ENCODE peak calls at places on chromosomes 16 and 17, in eight cellular contexts. C, H, W, L, X, Y, B and O are unnamed samples.

GRCh38 chr16:4407543-4408322 is 8.7 kb downstream of the CORO7 start:
- DNase-seq in C (no peak), H (peak; percentile 77), W (no peak), L (no peak), X (peak; percentile 57), Y (no peak), B (no peak), O (no peak)

GRCh38 chr16:67155305-67156145 is 4.2 kb downstream of the TRADD start:
- DNase-seq in C (no peak), H (peak; percentile 61), W (peak; percentile 74), L (peak; percentile 88), X (peak; percentile 83), Y (peak; percentile 84), B (peak; percentile 33), O (peak; percentile 92)

GRCh38 chr17:71055128-71055527 is 885.8 kb downstream of the KCNJ2 start:
- DNase-seq in C (no peak), H (peak; percentile 92), W (no peak), L (no peak), X (peak; percentile 8), Y (no peak), B (peak; percentile 27), O (no peak)

GRCh38 chr16:85658504-85659326 is 30.0 kb downstream of the GINS2 start:
- DNase-seq in C (no peak), H (no peak), W (no peak), L (no peak), X (no peak), Y (no peak), B (no peak), O (no peak)

GRCh38 chr16:85639529-85640253 is 26.6 kb downstream of the GSE1 start:
- DNase-seq in C (no peak), H (no peak), W (peak; percentile 37), L (no peak), X (no peak), Y (no peak), B (no peak), O (no peak)

GRCh38 chr17:61634942-61635538 is 44.0 kb upstream of the NACA2 start:
- DNase-seq in C (no peak), H (no peak), W (no peak), L (no peak), X (no peak), Y (no peak), B (no peak), O (no peak)

GRCh38 chr16:87653234-87653633 is 50.9 kb downstream of the JPH3 start:
- DNase-seq in C (no peak), H (peak; percentile 3), W (peak; percentile 21), L (no peak), X (no peak), Y (no peak), B (no peak), O (no peak)

GRCh38 chr17:64006361-64007088 is 8.4 kb downstream of the PRR29 start:
- DNase-seq in C (no peak), H (no peak), W (no peak), L (no peak), X (peak; percentile 49), Y (no peak), B (no peak), O (no peak)

GRCh38 chr17:71110326-71110725 is 941.0 kb downstream of the KCNJ2 start:
- DNase-seq in C (no peak), H (no peak), W (peak; percentile 42), L (no peak), X (no peak), Y (no peak), B (no peak), O (no peak)

GRCh38 chr16:50588276-50588675 is 40.1 kb downstream of the NKD1 start:
- DNase-seq in C (no peak), H (no peak), W (no peak), L (no peak), X (no peak), Y (no peak), B (no peak), O (no peak)

GRCh38 chr17:77429985-77430752 is 289.4 kb downstream of the SEC14L1 start:
- DNase-seq in C (no peak), H (peak; percentile 99), W (no peak), L (peak; percentile 95), X (peak; percentile 98), Y (peak; percentile 84), B (peak; percentile 98), O (peak; percentile 93)

GRCh38 chr17:62869885-62870580 is 61.9 kb upstream of the MARCHF10 start:
- DNase-seq in C (no peak), H (peak; percentile 70), W (peak; percentile 55), L (peak; percentile 45), X (peak; percentile 80), Y (peak; percentile 54), B (peak; percentile 96), O (peak; percentile 40)

GRCh38 chr16:77434365-77435239 is at the start of gene ADAMTS18:
- DNase-seq in C (no peak), H (no peak), W (no peak), L (peak; percentile 56), X (no peak), Y (no peak), B (no peak), O (peak; percentile 61)

GRCh38 chr17:57366558-57367351 is 110.4 kb downstream of the MSI2 start:
- DNase-seq in C (peak; percentile 82), H (peak; percentile 38), W (no peak), L (no peak), X (no peak), Y (peak; percentile 39), B (no peak), O (no peak)

GRCh38 chr17:34370997-34371395 is 8.0 kb upstream of the CCL1 start:
- DNase-seq in C (no peak), H (no peak), W (peak; percentile 8), L (no peak), X (no peak), Y (peak; percentile 56), B (no peak), O (no peak)

GRCh38 chr17:75516619-75517276 is 420 bp downstream of the TSEN54 start:
- DNase-seq in C (no peak), H (peak; percentile 10), W (no peak), L (peak; percentile 46), X (peak; percentile 27), Y (peak; percentile 42), B (no peak), O (peak; percentile 59)

GRCh38 chr16:57727610-57728009 is 8.0 kb upstream of the KATNB1 start:
- DNase-seq in C (no peak), H (no peak), W (no peak), L (no peak), X (no peak), Y (no peak), B (no peak), O (no peak)

GRCh38 chr17:50118076-50118827 is 11.7 kb downstream of the SAMD14 start:
- DNase-seq in C (no peak), H (no peak), W (no peak), L (no peak), X (no peak), Y (no peak), B (no peak), O (no peak)

GRCh38 chr16:12133738-12134137 is 157.2 kb downstream of the SNX29 start:
- DNase-seq in C (no peak), H (no peak), W (no peak), L (no peak), X (no peak), Y (no peak), B (no peak), O (no peak)

GRCh38 chr17:1509255-1509943 is 7.0 kb downstream of the INPP5K start:
- DNase-seq in C (no peak), H (no peak), W (no peak), L (no peak), X (no peak), Y (no peak), B (no peak), O (no peak)

GRCh38 chr17:81959362-81960129 is 1.4 kb downstream of the NOTUM start:
- DNase-seq in C (no peak), H (peak; percentile 32), W (peak; percentile 41), L (peak; percentile 70), X (peak; percentile 57), Y (peak; percentile 70), B (no peak), O (peak; percentile 76)
- TF ChIP-seq CTCF in C (peak; percentile 100), H (peak; percentile 38), W (peak; percentile 99), L (peak; percentile 17), X (peak; percentile 46), Y (peak; percentile 82), B (peak; percentile 44), O (peak; percentile 38)

GRCh38 chr17:30970757-30971567 is at the start of gene RNF135:
- DNase-seq in C (peak; percentile 78), H (peak; percentile 88), W (peak; percentile 87), L (peak; percentile 78), X (peak; percentile 93), Y (peak; percentile 90), B (peak; percentile 75), O (peak; percentile 73)
- TF ChIP-seq CTCF in C (no peak), H (peak; percentile 1), W (peak; percentile 20), L (no peak), X (no peak), Y (peak; percentile 17), B (peak; percentile 30), O (peak; percentile 34)

DNA sequence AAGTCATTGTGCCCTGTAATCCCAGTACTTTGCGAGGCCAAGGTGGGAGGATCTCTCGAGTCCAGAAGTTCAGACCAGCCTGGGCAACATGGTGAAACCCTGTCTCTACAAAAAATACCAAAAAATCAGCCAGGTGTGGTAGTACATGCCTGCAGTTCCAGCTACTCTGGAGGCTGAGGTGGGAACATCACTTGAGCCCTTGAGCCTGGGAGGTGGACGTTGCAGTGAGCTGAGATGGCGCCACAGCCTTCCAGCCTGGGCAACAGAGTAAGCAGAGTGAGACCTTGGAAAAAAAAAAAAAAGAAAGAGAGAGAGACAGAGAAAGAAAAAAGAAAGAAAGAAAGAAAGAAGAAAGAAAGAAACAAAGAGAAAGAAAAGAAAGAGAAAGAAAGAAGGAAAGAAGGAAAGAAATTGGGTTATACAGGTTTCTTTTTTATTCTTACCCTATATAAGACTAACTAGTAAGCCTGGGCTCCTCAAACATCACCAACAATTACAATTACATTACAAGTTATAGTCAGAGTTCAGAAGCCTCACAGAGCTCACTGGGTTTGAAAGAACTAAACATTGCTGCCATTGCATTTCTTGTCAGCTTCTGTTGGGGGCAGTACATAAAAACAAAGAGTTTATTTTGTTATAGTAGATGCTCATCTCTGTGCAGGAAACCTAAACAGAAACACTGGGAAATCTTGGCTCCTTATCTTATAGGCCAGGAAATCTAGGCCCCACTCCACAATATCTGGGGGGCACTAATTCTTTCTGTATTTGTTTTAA is 6.7 kb upstream of the ABCA9 start:
- DNase-seq in C (no peak), H (no peak), W (no peak), L (no peak), X (no peak), Y (no peak), B (no peak), O (no peak)
- TF ChIP-seq CTCF in C (peak; percentile 20), H (peak; percentile 11), W (no peak), L (no peak), X (no peak), Y (no peak), B (peak; percentile 16), O (no peak)

GRCh38 chr17:81260171-81260570 is 21.1 kb downstream of the NDUFAF8 start:
- DNase-seq in C (no peak), H (no peak), W (no peak), L (no peak), X (no peak), Y (no peak), B (no peak), O (no peak)
- TF ChIP-seq CTCF in C (no peak), H (no peak), W (no peak), L (no peak), X (no peak), Y (no peak), B (no peak), O (peak; percentile 17)